ENCODE peak calls at places on chromosomes 7 and 10, in nine cellular contexts. S is cardiac muscle cell, B is suprapubic skin, W is pancreas, T is hepatocyte, Y is astrocyte, D is IMR-90, U is osteoblast, G is tibial nerve. L is an unnamed sample. For H3K36me3, the result is how much of the 10 kb centered on the place peaks cover.

GRCh38 chr10:75957721-75958120 is 526.3 kb downstream of the LRMDA start:
- DNase-seq in S (no peak), T (no peak), U (no peak), D (no peak), G (no peak), W (no peak), Y (peak), B (no peak), L (no peak)

GRCh38 chr7:152519290-152519689 is 83.5 kb upstream of the KMT2C start:
- DNase-seq in B (no peak), S (no peak), W (no peak), T (no peak), Y (no peak), G (no peak), D (no peak), U (no peak), L (no peak)

GRCh38 chr7:156962897-156963296 is 13.4 kb downstream of the NOM1 start:
- DNase-seq in D (no peak), Y (no peak), B (no peak), W (no peak), S (no peak), U (no peak), G (no peak), T (no peak), L (no peak)

GRCh38 chr7:73907554-73908122 is 46.7 kb downstream of the TMEM270 start:
- DNase-seq in W (no peak), G (peak), S (no peak), U (peak), Y (no peak), D (no peak), T (no peak), B (peak), L (no peak)

GRCh38 chr10:62095341-62096071 is 173.1 kb downstream of the RTKN2 start:
- DNase-seq in T (no peak), D (peak), G (no peak), S (no peak), B (no peak), W (no peak), Y (peak), U (peak), L (peak)

GRCh38 chr7:32275216-32275979 is 205.2 kb upstream of the PDE1C start:
- DNase-seq in B (no peak), D (no peak), U (no peak), T (no peak), W (no peak), Y (no peak), G (no peak), S (no peak), L (no peak)

GRCh38 chr7:157205438-157205837 is 66.7 kb downstream of the UBE3C start:
- DNase-seq in S (no peak), T (no peak), U (no peak), G (no peak), W (no peak), D (no peak), B (no peak), Y (no peak), L (no peak)

GRCh38 chr10:11828682-11829284 is 5.6 kb downstream of the PROSER2 start:
- DNase-seq in Y (no peak), G (no peak), B (no peak), W (no peak), D (no peak), S (no peak), U (no peak), T (no peak), L (no peak)

GRCh38 chr7:156021476-156021875 is 209.2 kb upstream of the SHH start:
- DNase-seq in Y (no peak), T (no peak), G (no peak), W (no peak), U (no peak), B (no peak), D (no peak), S (no peak), L (no peak)

GRCh38 chr10:58746470-58747185 is 234.0 kb downstream of the BICC1 start:
- DNase-seq in W (no peak), Y (peak), U (no peak), B (no peak), S (peak), T (no peak), D (no peak), G (no peak), L (no peak)

GRCh38 chr7:99778880-99779279 is 5.1 kb downstream of the CYP3A4 start:
- DNase-seq in W (no peak), S (no peak), D (no peak), G (no peak), U (no peak), T (no peak), Y (no peak), B (no peak), L (no peak)

GRCh38 chr10:72692897-72693598 is 1.1 kb downstream of the MCU start:
- DNase-seq in S (peak), Y (peak), G (no peak), B (no peak), U (no peak), T (peak), D (peak), W (no peak), L (peak)

GRCh38 chr10:123835575-123835974 is 56.0 kb downstream of the CPXM2 start:
- DNase-seq in B (no peak), W (no peak), D (no peak), Y (no peak), U (no peak), G (no peak), S (no peak), T (no peak), L (no peak)

GRCh38 chr10:89389254-89389653 is 3.2 kb upstream of the IFIT1 start:
- DNase-seq in W (no peak), T (peak), B (no peak), G (no peak), S (no peak), Y (peak), U (no peak), D (peak), L (peak)

GRCh38 chr10:98649170-98649569 is 202.4 kb upstream of the HPS1 start:
- DNase-seq in T (no peak), Y (no peak), U (no peak), B (no peak), D (no peak), G (no peak), W (no peak), S (no peak), L (no peak)

GRCh38 chr10:99569253-99569939 is 36.7 kb downstream of the NKX2-3 start:
- DNase-seq in W (no peak), T (no peak), U (no peak), B (no peak), S (no peak), Y (no peak), D (no peak), G (no peak), L (no peak)

GRCh38 chr7:77797734-77798393 is 370 bp downstream of the TMEM60 start:
- DNase-seq in B (peak), Y (no peak), S (peak), W (no peak), D (peak), G (no peak), U (peak), T (no peak), L (no peak)

GRCh38 chr7:87627634-87627994 is 584 bp upstream of the RUNDC3B start:
- DNase-seq in B (peak), D (no peak), U (peak), W (peak), T (no peak), Y (no peak), G (no peak), S (no peak), L (no peak)

GRCh38 chr10:100917071-100917470 is 4.3 kb downstream of the SLF2 start:
- DNase-seq in G (no peak), S (no peak), T (no peak), D (no peak), W (no peak), B (no peak), Y (no peak), U (no peak), L (no peak)

GRCh38 chr10:24554036-24554435 is 169.7 kb downstream of the ARHGAP21 start:
- DNase-seq in Y (no peak), U (no peak), S (no peak), T (no peak), D (no peak), B (no peak), G (no peak), W (no peak), L (no peak)

GRCh38 chr10:24550680-24551079 is 173.0 kb downstream of the ARHGAP21 start:
- DNase-seq in B (no peak), Y (no peak), D (no peak), W (no peak), T (no peak), G (no peak), U (peak), S (no peak), L (no peak)

GRCh38 chr10:24553051-24553612 is 170.6 kb downstream of the ARHGAP21 start:
- DNase-seq in T (no peak), D (no peak), B (no peak), W (no peak), S (no peak), Y (no peak), G (no peak), U (no peak), L (no peak)

GRCh38 chr10:24551161-24551560 is 172.5 kb downstream of the ARHGAP21 start:
- DNase-seq in D (no peak), G (no peak), T (no peak), W (no peak), U (no peak), S (no peak), B (no peak), Y (no peak), L (peak)

DNA sequence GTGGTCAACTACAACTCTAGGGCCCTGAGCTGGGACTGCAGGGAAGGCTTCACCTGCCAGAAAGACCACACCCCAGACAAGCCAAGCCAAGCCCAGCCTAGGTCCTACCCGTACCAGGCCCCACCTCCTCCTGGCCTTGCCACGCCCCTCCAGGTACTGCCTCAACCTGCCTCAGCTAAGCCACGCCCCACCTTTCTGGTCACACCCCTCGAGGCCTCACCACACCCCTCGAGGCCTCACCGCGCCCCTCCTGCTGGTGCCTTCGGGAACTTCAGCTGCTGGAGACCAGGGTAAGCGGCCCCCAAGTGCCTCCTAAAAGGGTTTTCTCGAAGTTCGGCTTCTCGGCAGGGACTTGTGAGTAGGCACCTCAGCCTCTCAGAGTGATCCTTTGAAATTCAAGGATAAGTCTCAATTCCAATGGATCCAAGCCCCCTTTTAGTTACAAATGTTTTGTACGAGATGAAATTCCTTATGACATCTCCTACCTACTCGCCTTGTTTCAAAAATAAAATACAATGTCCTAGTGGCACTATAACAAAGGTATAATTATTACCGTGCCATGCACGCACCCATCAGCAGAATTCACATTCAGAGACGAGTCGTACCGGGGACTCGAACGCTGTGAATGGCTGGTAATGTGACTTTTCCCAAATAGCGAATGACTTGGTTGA is 171.2 kb downstream of the ARHGAP21 start:
- DNase-seq in D (no peak), B (no peak), S (no peak), G (no peak), Y (no peak), T (peak), U (no peak), W (peak), L (peak)
- TF ChIP-seq CTCF in D (no peak), B (peak), S (peak), G (no peak), Y (no peak), T (no peak), U (peak), W (peak), L (peak)

GRCh38 chr10:127874966-127875765 is 17.6 kb downstream of the CLRN3 start:
- DNase-seq in D (no peak), U (no peak), S (no peak), Y (no peak), G (no peak), W (no peak), T (no peak), B (no peak), L (peak)
- H3K4me3 ChIP-seq in D (no peak), U (no peak), S (no peak), Y (no peak), G (no peak), W (no peak), T (no peak), B (no peak), L (no peak)

GRCh38 chr7:5477126-5477525 is 53.5 kb upstream of the TNRC18 start:
- DNase-seq in S (no peak), B (no peak), W (no peak), D (no peak), U (peak), T (no peak), G (no peak), Y (no peak), L (no peak)
- H3K36me3 ChIP-seq in S (under half), B (under half), W (under half), D (under half), U (under half), T (under half), G (under half), Y (under half), L (under half)

GRCh38 chr7:22296916-22297315 is 60.0 kb downstream of the RAPGEF5 start:
- DNase-seq in B (no peak), S (no peak), T (no peak), D (no peak), W (no peak), G (no peak), Y (no peak), U (no peak), L (peak)
- TF ChIP-seq CTCF in B (no peak), S (peak), T (peak), D (peak), W (no peak), G (no peak), Y (no peak), U (peak), L (peak)

GRCh38 chr7:128407751-128408708 is 1.8 kb downstream of the IMPDH1 start:
- DNase-seq in U (peak), B (no peak), T (no peak), Y (no peak), G (no peak), S (no peak), W (no peak), D (no peak), L (no peak)
- H3K4me3 ChIP-seq in U (no peak), B (peak), T (no peak), Y (no peak), G (no peak), S (no peak), W (no peak), D (no peak), L (no peak)

GRCh38 chr10:125848857-125849256 is 25.5 kb downstream of the BCCIP start:
- DNase-seq in S (no peak), W (no peak), T (no peak), U (no peak), D (no peak), Y (no peak), B (no peak), G (no peak), L (no peak)
- H3K36me3 ChIP-seq in S (half or more), W (under half), T (under half), U (under half), D (under half), Y (under half), B (half or more), G (under half), L (under half)

GRCh38 chr10:113475381-113475807 is 77.5 kb upstream of the HABP2 start:
- DNase-seq in W (no peak), G (no peak), B (no peak), U (peak), D (no peak), T (no peak), Y (peak), S (no peak), L (peak)
- TF ChIP-seq CTCF in W (no peak), G (no peak), B (no peak), U (peak), D (no peak), T (no peak), Y (peak), S (no peak), L (peak)

DNA sequence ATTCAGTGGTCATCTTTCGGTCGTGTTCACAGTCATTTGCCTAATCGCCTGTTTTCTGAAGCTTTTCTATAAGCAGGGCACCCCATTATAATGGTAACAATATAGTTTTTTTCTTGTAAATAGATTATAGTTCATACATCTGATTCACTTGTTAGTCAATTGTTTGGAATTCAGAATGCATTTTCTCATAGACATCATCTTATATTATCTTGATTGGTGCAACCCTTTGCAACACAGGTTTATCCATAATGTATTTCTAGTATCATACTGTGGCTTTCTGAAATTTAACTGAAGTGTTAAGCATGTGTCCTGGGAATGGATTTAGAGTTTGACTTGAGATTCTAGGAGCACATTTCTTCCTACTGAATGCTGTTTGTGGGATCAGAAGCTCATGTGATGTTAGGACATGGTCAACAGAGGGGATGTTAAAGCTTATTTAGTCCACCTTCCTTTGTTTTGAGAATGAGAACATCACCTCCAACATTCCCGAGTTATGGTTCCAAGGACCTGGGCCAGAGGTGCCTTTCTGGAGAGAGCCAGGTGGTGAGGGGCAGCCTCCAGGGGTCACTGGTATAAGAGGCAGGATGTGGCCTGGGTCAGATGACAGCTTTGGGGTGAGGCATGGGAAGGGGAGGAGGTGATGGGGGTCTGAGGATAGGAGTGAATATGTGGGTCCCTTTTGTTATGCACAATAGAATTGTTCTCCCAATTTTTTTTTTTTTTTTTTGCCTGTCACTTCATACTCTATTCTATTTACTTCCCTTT is 415.6 kb downstream of the EXOC4 start:
- DNase-seq in S (no peak), G (no peak), D (peak), U (no peak), B (no peak), W (no peak), T (no peak), Y (no peak), L (peak)
- H3K4me3 ChIP-seq in S (no peak), G (no peak), D (no peak), U (no peak), B (no peak), W (no peak), T (no peak), Y (no peak), L (no peak)